ENCODE peak calls at places on chromosomes 11 and 22, in four cellular contexts. One of them, this sample, is unnamed.

GRCh38 chr11:33622231-33622630 is 78.4 kb downstream of the C11orf91 start:
- DNase-seq in prostate gland: no peak
- DNase-seq in activated T-cell treated with anti-CD3 and anti-CD28 coated beads for 1 hour: no peak
- DNase-seq in Daoy: no peak
- DNase-seq in this sample: no peak

GRCh38 chr11:14270690-14271542 is 88.1 kb downstream of the RRAS2 start:
- DNase-seq in prostate gland: no peak
- DNase-seq in activated T-cell treated with anti-CD3 and anti-CD28 coated beads for 1 hour: no peak
- DNase-seq in Daoy: no peak
- DNase-seq in this sample: no peak

GRCh38 chr11:125279680-125280079 is 115.1 kb downstream of the PKNOX2 start:
- DNase-seq in prostate gland: no peak
- DNase-seq in activated T-cell treated with anti-CD3 and anti-CD28 coated beads for 1 hour: no peak
- DNase-seq in Daoy: no peak
- DNase-seq in this sample: no peak

GRCh38 chr22:36182056-36182455 is 19.6 kb downstream of the APOL4 start:
- DNase-seq in prostate gland: no peak
- DNase-seq in activated T-cell treated with anti-CD3 and anti-CD28 coated beads for 1 hour: no peak
- DNase-seq in Daoy: no peak
- DNase-seq in this sample: no peak

GRCh38 chr11:132008226-132008625 is 637.8 kb downstream of the NTM start:
- DNase-seq in prostate gland: no peak
- DNase-seq in activated T-cell treated with anti-CD3 and anti-CD28 coated beads for 1 hour: no peak
- DNase-seq in Daoy: no peak
- DNase-seq in this sample: no peak

GRCh38 chr11:73525611-73526010 is 72.3 kb downstream of the FAM168A start:
- DNase-seq in prostate gland: no peak
- DNase-seq in activated T-cell treated with anti-CD3 and anti-CD28 coated beads for 1 hour: no peak
- DNase-seq in Daoy: no peak
- DNase-seq in this sample: no peak

GRCh38 chr11:32469791-32470190 is 34.5 kb upstream of the WT1 start:
- DNase-seq in prostate gland: no peak
- DNase-seq in activated T-cell treated with anti-CD3 and anti-CD28 coated beads for 1 hour: no peak
- DNase-seq in Daoy: no peak
- DNase-seq in this sample: no peak

GRCh38 chr11:122727101-122727929 is 71.8 kb downstream of the UBASH3B start:
- DNase-seq in prostate gland: no peak
- DNase-seq in activated T-cell treated with anti-CD3 and anti-CD28 coated beads for 1 hour: no peak
- DNase-seq in Daoy: no peak
- DNase-seq in this sample: no peak

GRCh38 chr22:37454857-37455686 is 27.8 kb upstream of the ELFN2 start:
- DNase-seq in prostate gland: no peak
- DNase-seq in activated T-cell treated with anti-CD3 and anti-CD28 coated beads for 1 hour: no peak
- DNase-seq in Daoy: peak; percentile 91
- DNase-seq in this sample: no peak

GRCh38 chr11:102010776-102011500 is 36.3 kb upstream of the CFAP300 start:
- DNase-seq in prostate gland: peak; percentile 27
- DNase-seq in activated T-cell treated with anti-CD3 and anti-CD28 coated beads for 1 hour: no peak
- DNase-seq in Daoy: peak; percentile 95
- DNase-seq in this sample: peak; percentile 79

GRCh38 chr11:74033046-74033445 is 24.2 kb upstream of the UCP3 start:
- DNase-seq in prostate gland: no peak
- DNase-seq in activated T-cell treated with anti-CD3 and anti-CD28 coated beads for 1 hour: no peak
- DNase-seq in Daoy: no peak
- DNase-seq in this sample: no peak

GRCh38 chr11:20131744-20132666 is 28.3 kb downstream of the DBX1 start:
- DNase-seq in prostate gland: peak; percentile 50
- DNase-seq in activated T-cell treated with anti-CD3 and anti-CD28 coated beads for 1 hour: peak; percentile 7
- DNase-seq in Daoy: peak; percentile 66
- DNase-seq in this sample: peak; percentile 80

This sample was measured in WTC11.